ENCODE peak calls at places on chromosomes 12 and 14, in five cellular contexts. One of them, this sample, is unnamed.

GRCh38 chr14:23362200-23362599 is 2.8 kb downstream of the EFS start:
- DNase-seq in H1: no peak
- DNase-seq in IMR-90: peak
- DNase-seq in neuronal stem cell: no peak
- DNase-seq in trophoblast cell: no peak
- DNase-seq in this sample: no peak

GRCh38 chr12:87378526-87378925 is 650.7 kb downstream of the C12orf50 start:
- DNase-seq in H1: no peak
- DNase-seq in IMR-90: no peak
- DNase-seq in neuronal stem cell: no peak
- DNase-seq in trophoblast cell: no peak
- DNase-seq in this sample: no peak

GRCh38 chr12:49825971-49826421 is 2.2 kb downstream of the NCKAP5L start:
- DNase-seq in H1: no peak
- DNase-seq in IMR-90: peak
- DNase-seq in neuronal stem cell: no peak
- DNase-seq in trophoblast cell: peak
- DNase-seq in this sample: no peak

GRCh38 chr14:35412281-35413057 is 7.9 kb upstream of the NFKBIA start:
- DNase-seq in H1: no peak
- DNase-seq in IMR-90: no peak
- DNase-seq in neuronal stem cell: no peak
- DNase-seq in trophoblast cell: no peak
- DNase-seq in this sample: no peak

GRCh38 chr12:65607271-65607880 is 216.9 kb upstream of the HMGA2 start:
- DNase-seq in H1: no peak
- DNase-seq in IMR-90: no peak
- DNase-seq in neuronal stem cell: no peak
- DNase-seq in trophoblast cell: peak
- DNase-seq in this sample: no peak

GRCh38 chr14:74942164-74942563 is 13.2 kb downstream of the PGF start:
- DNase-seq in H1: no peak
- DNase-seq in IMR-90: no peak
- DNase-seq in neuronal stem cell: no peak
- DNase-seq in trophoblast cell: no peak
- DNase-seq in this sample: no peak

GRCh38 chr12:64566122-64566521 is 44.2 kb upstream of the RASSF3 start:
- DNase-seq in H1: no peak
- DNase-seq in IMR-90: peak
- DNase-seq in neuronal stem cell: no peak
- DNase-seq in trophoblast cell: peak
- DNase-seq in this sample: no peak

GRCh38 chr12:55400229-55400628 is at the start of gene OR6C65:
- DNase-seq in H1: no peak
- DNase-seq in IMR-90: no peak
- DNase-seq in neuronal stem cell: no peak
- DNase-seq in trophoblast cell: no peak
- DNase-seq in this sample: no peak

GRCh38 chr12:72296389-72296788 is 24.2 kb downstream of the TRHDE start:
- DNase-seq in H1: no peak
- DNase-seq in IMR-90: peak
- DNase-seq in neuronal stem cell: no peak
- DNase-seq in trophoblast cell: peak
- DNase-seq in this sample: no peak

GRCh38 chr14:54343276-54344121 is 53.3 kb upstream of the CDKN3 start:
- DNase-seq in H1: no peak
- DNase-seq in IMR-90: no peak
- DNase-seq in neuronal stem cell: no peak
- DNase-seq in trophoblast cell: no peak
- DNase-seq in this sample: no peak

GRCh38 chr12:114396153-114396868 is 9.6 kb downstream of the TBX5 start:
- DNase-seq in H1: no peak
- DNase-seq in IMR-90: peak
- DNase-seq in neuronal stem cell: peak
- DNase-seq in trophoblast cell: no peak
- DNase-seq in this sample: no peak

GRCh38 chr12:19409376-19409775 is 29.9 kb upstream of the AEBP2 start:
- DNase-seq in H1: no peak
- DNase-seq in IMR-90: no peak
- DNase-seq in neuronal stem cell: no peak
- DNase-seq in trophoblast cell: no peak
- DNase-seq in this sample: no peak

GRCh38 chr12:123106640-123107359 is 44.1 kb downstream of the PITPNM2 start:
- DNase-seq in H1: no peak
- DNase-seq in IMR-90: no peak
- DNase-seq in neuronal stem cell: no peak
- DNase-seq in trophoblast cell: no peak
- DNase-seq in this sample: peak

GRCh38 chr12:56818629-56819028 is 55.5 kb downstream of the HSD17B6 start:
- DNase-seq in H1: no peak
- DNase-seq in IMR-90: no peak
- DNase-seq in neuronal stem cell: no peak
- DNase-seq in trophoblast cell: no peak
- DNase-seq in this sample: no peak

GRCh38 chr12:24907464-24907863 is 41.4 kb downstream of the BCAT1 start:
- DNase-seq in H1: no peak
- DNase-seq in IMR-90: no peak
- DNase-seq in neuronal stem cell: no peak
- DNase-seq in trophoblast cell: no peak
- DNase-seq in this sample: no peak

GRCh38 chr12:49232940-49233841 is 31.7 kb upstream of the TUBA1C start:
- DNase-seq in H1: peak
- DNase-seq in IMR-90: peak
- DNase-seq in neuronal stem cell: peak
- DNase-seq in trophoblast cell: no peak
- DNase-seq in this sample: peak

GRCh38 chr14:74619672-74620131 is 7.7 kb upstream of the LTBP2 start:
- DNase-seq in H1: no peak
- DNase-seq in IMR-90: peak
- DNase-seq in neuronal stem cell: no peak
- DNase-seq in trophoblast cell: peak
- DNase-seq in this sample: no peak

GRCh38 chr12:77213316-77213715 is 147.9 kb upstream of the E2F7 start:
- DNase-seq in H1: no peak
- DNase-seq in IMR-90: no peak
- DNase-seq in neuronal stem cell: no peak
- DNase-seq in trophoblast cell: no peak
- DNase-seq in this sample: no peak

GRCh38 chr12:72256725-72257124 is 15.4 kb upstream of the TRHDE start:
- DNase-seq in H1: no peak
- DNase-seq in IMR-90: no peak
- DNase-seq in neuronal stem cell: no peak
- DNase-seq in trophoblast cell: peak
- DNase-seq in this sample: no peak

GRCh38 chr14:103097994-103098957 is 3.8 kb downstream of the EXOC3L4 start:
- DNase-seq in H1: no peak
- DNase-seq in IMR-90: no peak
- DNase-seq in neuronal stem cell: no peak
- DNase-seq in trophoblast cell: no peak
- DNase-seq in this sample: no peak

GRCh38 chr12:41514050-41514449 is 325.9 kb downstream of the PDZRN4 start:
- DNase-seq in H1: no peak
- DNase-seq in IMR-90: no peak
- DNase-seq in neuronal stem cell: no peak
- DNase-seq in trophoblast cell: no peak
- DNase-seq in this sample: no peak

GRCh38 chr12:3201741-3202500 is 124.7 kb downstream of the TSPAN9 start:
- DNase-seq in H1: no peak
- DNase-seq in IMR-90: no peak
- DNase-seq in neuronal stem cell: no peak
- DNase-seq in trophoblast cell: no peak
- DNase-seq in this sample: no peak

GRCh38 chr14:69543341-69544249 is 31.1 kb downstream of the CCDC177 start:
- DNase-seq in H1: no peak
- DNase-seq in IMR-90: peak
- DNase-seq in neuronal stem cell: no peak
- DNase-seq in trophoblast cell: peak
- DNase-seq in this sample: peak

GRCh38 chr14:94601961-94602391 is 10.2 kb upstream of the SERPINA3 start:
- DNase-seq in H1: no peak
- DNase-seq in IMR-90: peak
- DNase-seq in neuronal stem cell: no peak
- DNase-seq in trophoblast cell: no peak
- DNase-seq in this sample: peak

GRCh38 chr14:91418387-91419043 is 895 bp upstream of the CCDC88C start:
- DNase-seq in H1: peak
- DNase-seq in IMR-90: peak
- DNase-seq in neuronal stem cell: peak
- DNase-seq in trophoblast cell: peak
- DNase-seq in this sample: peak

GRCh38 chr12:51932218-51933076 is 19.1 kb upstream of the ACVR1B start:
- DNase-seq in H1: no peak
- DNase-seq in IMR-90: no peak
- DNase-seq in neuronal stem cell: no peak
- DNase-seq in trophoblast cell: no peak
- DNase-seq in this sample: no peak

GRCh38 chr12:7645395-7646177 is 20.1 kb downstream of the APOBEC1 start:
- DNase-seq in H1: no peak
- DNase-seq in IMR-90: peak
- DNase-seq in neuronal stem cell: no peak
- DNase-seq in trophoblast cell: peak
- DNase-seq in this sample: peak

GRCh38 chr12:7642876-7643309 is 22.8 kb downstream of the APOBEC1 start:
- DNase-seq in H1: peak
- DNase-seq in IMR-90: no peak
- DNase-seq in neuronal stem cell: no peak
- DNase-seq in trophoblast cell: peak
- DNase-seq in this sample: no peak

GRCh38 chr12:7642287-7642686 is 23.4 kb downstream of the APOBEC1 start:
- DNase-seq in H1: no peak
- DNase-seq in IMR-90: no peak
- DNase-seq in neuronal stem cell: no peak
- DNase-seq in trophoblast cell: no peak
- DNase-seq in this sample: peak

GRCh38 chr12:7647071-7647470 is 18.6 kb downstream of the APOBEC1 start:
- DNase-seq in H1: no peak
- DNase-seq in IMR-90: no peak
- DNase-seq in neuronal stem cell: no peak
- DNase-seq in trophoblast cell: no peak
- DNase-seq in this sample: no peak

DNA sequence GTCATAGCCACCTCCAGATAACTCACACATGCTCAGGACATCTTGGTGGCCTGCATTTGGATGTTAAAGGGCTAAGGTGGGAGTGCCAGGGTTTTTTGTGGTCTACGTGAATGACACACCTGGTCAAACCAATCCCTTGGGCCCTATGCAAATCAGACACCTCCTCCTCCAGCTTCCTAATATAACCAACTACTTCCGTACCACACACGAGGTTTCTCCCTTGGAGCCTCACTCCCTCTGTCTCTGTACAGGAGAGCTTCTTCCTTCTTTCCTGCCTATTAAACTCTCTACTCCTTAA is 19.6 kb downstream of the APOBEC1 start:
- DNase-seq in H1: no peak
- DNase-seq in IMR-90: no peak
- DNase-seq in neuronal stem cell: no peak
- DNase-seq in trophoblast cell: no peak
- DNase-seq in this sample: no peak
- H3K9ac ChIP-seq in H1: no peak
- H3K9ac ChIP-seq in IMR-90: no peak
- H3K9ac ChIP-seq in neuronal stem cell: no peak
- H3K9ac ChIP-seq in trophoblast cell: no peak
- H3K9ac ChIP-seq in this sample: no peak

GRCh38 chr12:54032627-54033100 is at the start of gene HOXC5:
- DNase-seq in H1: peak
- DNase-seq in IMR-90: peak
- DNase-seq in neuronal stem cell: peak
- DNase-seq in trophoblast cell: peak
- DNase-seq in this sample: peak

GRCh38 chr12:54032220-54032619 is 630 bp upstream of the HOXC5 start:
- DNase-seq in H1: no peak
- DNase-seq in IMR-90: no peak
- DNase-seq in neuronal stem cell: no peak
- DNase-seq in trophoblast cell: no peak
- DNase-seq in this sample: no peak

GRCh38 chr12:54030442-54030801 is 2.2 kb downstream of the HOXC6 start:
- DNase-seq in H1: no peak
- DNase-seq in IMR-90: no peak
- DNase-seq in neuronal stem cell: no peak
- DNase-seq in trophoblast cell: no peak
- DNase-seq in this sample: no peak

GRCh38 chr12:54029529-54030441 is 1.5 kb downstream of the HOXC6 start:
- DNase-seq in H1: peak
- DNase-seq in IMR-90: no peak
- DNase-seq in neuronal stem cell: no peak
- DNase-seq in trophoblast cell: no peak
- DNase-seq in this sample: no peak

DNA sequence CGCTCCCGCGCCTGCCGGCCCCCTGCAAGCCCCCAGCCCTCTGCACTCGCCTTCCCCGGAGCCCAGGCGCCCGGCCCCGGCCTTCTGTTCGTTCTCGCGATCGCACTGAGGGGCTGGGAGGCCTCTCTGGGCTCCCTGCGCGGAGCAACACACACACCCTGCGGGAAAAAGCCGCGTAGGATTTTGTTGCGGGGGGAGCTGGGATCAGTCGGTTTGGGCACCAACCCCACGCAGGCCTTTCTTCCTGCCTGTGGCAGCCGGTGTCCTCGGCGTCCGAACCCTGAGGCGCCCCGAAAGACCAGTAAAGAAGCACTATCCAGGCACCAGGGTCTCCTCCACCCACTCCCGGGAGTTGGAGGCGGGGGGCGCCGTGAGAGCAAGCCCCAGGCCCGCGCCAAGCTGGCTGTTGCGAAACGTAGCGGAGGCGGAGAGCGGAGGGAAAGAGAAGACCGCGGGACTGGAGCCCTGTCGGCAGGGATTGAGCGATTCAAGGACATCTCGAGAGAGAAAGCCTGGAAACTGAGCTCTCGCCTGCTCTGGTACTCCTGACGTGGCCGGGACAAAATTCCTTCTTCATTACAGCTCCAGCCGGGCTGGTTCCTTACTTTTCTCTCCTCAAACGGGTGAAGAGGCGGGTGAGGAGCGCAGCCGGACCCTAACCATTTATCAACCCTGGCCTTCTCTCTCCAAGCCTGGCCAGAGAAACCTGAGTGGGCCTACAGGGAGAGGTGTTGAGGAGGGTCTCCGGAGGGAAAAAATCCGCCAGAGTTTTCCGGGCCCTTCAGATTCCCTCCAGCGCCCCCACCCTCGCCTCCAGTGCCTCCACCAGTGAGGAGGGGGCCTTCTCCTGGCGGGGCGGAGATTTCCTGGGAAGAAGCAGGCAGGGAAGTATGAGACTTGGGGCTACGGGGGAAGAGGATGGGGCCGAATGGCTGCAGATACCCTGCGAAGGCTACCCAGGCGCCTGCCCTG is 1.7 kb upstream of the HOXC5 start:
- DNase-seq in H1: no peak
- DNase-seq in IMR-90: peak
- DNase-seq in neuronal stem cell: no peak
- DNase-seq in trophoblast cell: no peak
- DNase-seq in this sample: no peak
- H3K14ac ChIP-seq in H1: no peak
- H3K14ac ChIP-seq in IMR-90: no peak
- H3K14ac ChIP-seq in neuronal stem cell: peak
- H3K14ac ChIP-seq in trophoblast cell: no peak
- H3K14ac ChIP-seq in this sample: no peak

GRCh38 chr12:116443706-116444589 is 115.2 kb upstream of the MAP1LC3B2 start:
- DNase-seq in H1: no peak
- DNase-seq in IMR-90: no peak
- DNase-seq in neuronal stem cell: no peak
- DNase-seq in trophoblast cell: peak
- DNase-seq in this sample: no peak
- H3K9ac ChIP-seq in H1: no peak
- H3K9ac ChIP-seq in IMR-90: no peak
- H3K9ac ChIP-seq in neuronal stem cell: no peak
- H3K9ac ChIP-seq in trophoblast cell: no peak
- H3K9ac ChIP-seq in this sample: no peak

GRCh38 chr12:6613015-6613775 is 6.0 kb upstream of the CHD4 start:
- DNase-seq in H1: no peak
- DNase-seq in IMR-90: peak
- DNase-seq in neuronal stem cell: peak
- DNase-seq in trophoblast cell: no peak
- DNase-seq in this sample: peak
- H3K14ac ChIP-seq in H1: no peak
- H3K14ac ChIP-seq in IMR-90: peak
- H3K14ac ChIP-seq in neuronal stem cell: peak
- H3K14ac ChIP-seq in trophoblast cell: peak
- H3K14ac ChIP-seq in this sample: peak

This sample was measured in H9.